ENCODE peak calls at places on chromosomes 4 and X, in four cellular contexts. C is uterus, Z is suprapubic skin, Q is A549. E is an unnamed sample. For H3K4me1, the result is how much of the 10 kb centered on the place peaks cover.

GRCh38 chr4:39044364-39044946 is 12.2 kb upstream of the TMEM156 start:
- DNase-seq in Q (peak), Z (peak), C (peak), E (peak)

GRCh38 chrX:8987672-8988250 is 46.2 kb downstream of the FAM9B start:
- DNase-seq in Q (no peak), Z (no peak), C (no peak), E (no peak)

GRCh38 chrX:48560681-48561080 is 13.6 kb upstream of the RBM3 start:
- DNase-seq in Q (no peak), Z (no peak), C (no peak), E (no peak)

GRCh38 chr4:42654606-42655005 is 2.3 kb downstream of the ATP8A1 start:
- DNase-seq in C (peak), Q (no peak), Z (no peak), E (no peak)

GRCh38 chr4:25813705-25814104 is 49.1 kb downstream of the SEL1L3 start:
- DNase-seq in Z (no peak), C (no peak), Q (peak), E (no peak)

GRCh38 chr4:31058656-31059055 is 338.5 kb downstream of the PCDH7 start:
- DNase-seq in Q (no peak), C (no peak), Z (no peak), E (no peak)

GRCh38 chr4:45100936-45101818 is 374.8 kb upstream of the GNPDA2 start:
- DNase-seq in Q (no peak), Z (no peak), C (no peak), E (no peak)

GRCh38 chr4:20253272-20253798 is 1.6 kb downstream of the SLIT2 start:
- DNase-seq in Z (no peak), Q (no peak), C (peak), E (no peak)

GRCh38 chr4:8607603-8608481 is 15.3 kb downstream of the CPZ start:
- DNase-seq in Q (no peak), Z (no peak), C (no peak), E (no peak)

GRCh38 chr4:81724925-81725329 is 253.2 kb upstream of the RASGEF1B start:
- DNase-seq in C (no peak), Z (peak), Q (no peak), E (no peak)

GRCh38 chrX:138349351-138349750 is 362.2 kb downstream of the FGF13 start:
- DNase-seq in C (no peak), Q (no peak), Z (no peak), E (no peak)

GRCh38 chrX:107823456-107823855 is 2.2 kb upstream of the MID2 start:
- DNase-seq in C (no peak), Z (no peak), Q (no peak), E (no peak)

GRCh38 chr4:30721353-30722091 is 1.4 kb downstream of the PCDH7 start:
- DNase-seq in Z (no peak), C (peak), Q (peak), E (no peak)

GRCh38 chr4:135564090-135564489 is 1362.5 kb upstream of the PABPC4L start:
- DNase-seq in Z (no peak), Q (no peak), C (no peak), E (no peak)

GRCh38 chrX:152946681-152947080 is 47.2 kb downstream of the PNMA5 start:
- DNase-seq in Q (no peak), C (no peak), Z (no peak), E (no peak)

GRCh38 chrX:152945021-152945979 is 47.4 kb downstream of the ZNF185 start:
- DNase-seq in Z (no peak), Q (no peak), C (no peak), E (no peak)

GRCh38 chrX:152943826-152944225 is 46.0 kb downstream of the ZNF185 start:
- DNase-seq in C (no peak), Z (no peak), Q (no peak), E (no peak)

GRCh38 chrX:152937236-152937635 is 39.4 kb downstream of the ZNF185 start:
- DNase-seq in Z (no peak), Q (no peak), C (no peak), E (no peak)

DNA sequence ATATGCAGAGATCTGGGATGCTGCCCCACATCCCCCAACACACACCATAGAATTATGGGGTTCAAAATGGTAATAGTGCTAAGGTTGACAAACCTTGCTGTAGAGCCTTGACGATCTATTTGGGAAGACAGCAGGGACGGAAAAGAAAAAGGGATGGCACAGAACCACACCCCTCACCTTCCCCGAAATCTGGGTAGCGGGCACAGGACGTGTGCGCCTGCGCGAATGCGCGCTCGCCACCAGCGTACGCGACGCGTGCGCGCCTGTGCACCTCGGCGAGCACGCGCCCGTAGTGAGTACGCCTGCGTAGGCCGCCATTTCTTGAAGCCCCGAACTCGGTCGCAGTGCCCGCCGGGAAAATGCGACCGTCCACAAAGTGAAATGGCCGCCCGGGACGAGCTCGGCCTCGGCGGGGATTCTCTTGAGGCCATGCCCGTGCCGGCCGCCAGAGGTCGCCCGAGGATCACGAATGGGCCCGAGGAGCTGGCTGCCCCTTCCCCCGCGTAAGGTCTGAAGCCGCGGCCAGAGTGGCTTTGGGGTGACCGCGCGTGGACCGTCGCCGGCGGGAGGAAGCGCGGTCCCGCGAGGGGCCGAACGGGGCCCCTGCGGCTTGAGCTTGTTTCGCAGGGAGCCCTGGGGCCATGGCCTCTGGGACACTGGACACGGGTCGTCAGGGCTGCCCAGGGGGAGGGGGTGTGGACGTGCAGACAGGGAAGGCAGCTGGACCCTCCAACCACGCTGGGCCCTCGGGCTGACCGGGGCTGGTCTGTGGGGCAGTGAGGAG is 43.7 kb downstream of the ZNF185 start:
- DNase-seq in Q (peak), C (peak), Z (peak), E (peak)
- TF ChIP-seq POLR2A in Q (peak), C (peak), Z (no peak), E (no peak)

DNA sequence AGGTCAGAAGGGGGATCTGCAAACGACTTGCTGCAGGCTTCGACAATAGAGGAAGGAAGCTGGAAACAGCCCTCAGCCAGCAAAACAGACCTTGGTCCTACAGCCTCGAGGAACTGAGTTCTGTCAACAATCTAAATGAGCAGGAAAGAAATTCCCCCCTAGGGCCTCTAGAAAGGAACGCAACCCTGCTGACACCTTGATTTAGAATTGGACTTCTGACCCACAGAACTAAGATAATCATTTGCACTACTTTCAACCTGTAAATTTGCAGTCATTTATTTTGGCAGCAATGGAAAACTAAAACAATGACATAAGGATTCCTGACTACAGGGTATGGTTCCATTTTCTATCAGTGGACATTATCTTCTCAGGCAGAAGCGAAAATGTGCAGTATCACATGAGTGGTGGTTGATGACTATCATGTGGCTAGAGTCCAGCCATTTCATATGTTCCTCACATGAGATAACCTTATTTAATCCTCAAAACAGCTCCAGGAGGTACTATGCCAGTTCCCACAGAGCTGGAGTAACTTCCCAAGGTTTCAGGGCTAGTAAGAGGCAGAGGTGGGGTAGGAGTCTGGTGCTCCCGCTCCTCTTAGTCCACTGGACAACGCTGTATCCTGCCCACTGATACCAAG is 61.6 kb downstream of the SAT1 start:
- DNase-seq in Z (no peak), Q (no peak), C (no peak), E (no peak)
- H3K27ac ChIP-seq in Z (peak), Q (peak), C (peak), E (peak)

GRCh38 chr4:1711906-1712215 is 258 bp downstream of the SLBP start:
- DNase-seq in C (no peak), Q (no peak), Z (no peak), E (no peak)
- H3K4me1 ChIP-seq in C (under half), Q (under half), Z (half or more), E (under half)

GRCh38 chr4:102826105-102826889 is 1.1 kb downstream of the UBE2D3 start:
- DNase-seq in C (no peak), Q (no peak), Z (no peak), E (no peak)

GRCh38 chr4:102827674-102828496 is 534 bp upstream of the UBE2D3 start:
- DNase-seq in C (peak), Z (peak), Q (peak), E (peak)

GRCh38 chr4:102825261-102826071 is 1.9 kb downstream of the UBE2D3 start:
- DNase-seq in Q (peak), Z (no peak), C (peak), E (no peak)

GRCh38 chr4:102828497-102828808 is 1.1 kb upstream of the UBE2D3 start:
- DNase-seq in Z (no peak), C (no peak), Q (no peak), E (no peak)

GRCh38 chr4:102826890-102827673 is at the start of gene UBE2D3:
- DNase-seq in Q (peak), Z (peak), C (peak), E (peak)
- TF ChIP-seq POLR2A in Q (peak), Z (peak), C (peak), E (peak)

GRCh38 chr4:36326610-36327009 is 45.2 kb downstream of the DTHD1 start:
- DNase-seq in C (no peak), Q (no peak), Z (no peak), E (no peak)
- H3K27ac ChIP-seq in C (no peak), Q (no peak), Z (no peak), E (no peak)

GRCh38 chr4:101846550-101846949 is 56.0 kb downstream of the BANK1 start:
- DNase-seq in Z (no peak), C (no peak), Q (no peak), E (no peak)
- H3K4me1 ChIP-seq in Z (under half), C (under half), Q (under half), E (under half)

DNA sequence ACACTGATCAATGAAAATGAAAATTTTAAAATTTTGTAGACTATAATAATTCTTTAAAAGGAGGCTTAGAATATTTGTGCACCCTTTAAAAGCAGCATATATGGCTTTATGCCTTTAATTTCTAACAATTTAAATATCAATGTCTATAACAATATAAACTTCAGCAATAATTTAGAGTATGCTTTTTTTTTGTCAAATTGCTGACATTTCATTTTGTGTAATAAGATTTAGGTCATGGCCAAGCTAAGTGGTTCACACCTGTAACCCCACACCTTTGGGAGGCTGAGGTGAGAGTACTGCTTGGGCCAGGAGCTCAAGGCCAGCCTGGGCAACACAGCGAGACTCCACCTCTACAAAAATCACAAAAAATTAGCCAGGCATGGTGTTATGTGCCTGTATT is 86.2 kb downstream of the PDGFC start:
- DNase-seq in C (no peak), Z (no peak), Q (no peak), E (no peak)
- TF ChIP-seq POLR2A in C (no peak), Z (no peak), Q (no peak), E (no peak)

GRCh38 chr4:17578482-17578891 is 1.5 kb downstream of the LAP3 start:
- DNase-seq in Z (no peak), C (no peak), Q (no peak), E (no peak)
- H3K27ac ChIP-seq in Z (peak), C (peak), Q (no peak), E (peak)